ENCODE peak calls at places on chromosome 7, in four cellular contexts. One of them, this sample, is unnamed.

GRCh38 chr7:94284120-94284519 is 110.6 kb upstream of the COL1A2 start:
- DNase-seq in HepG2: no peak
- DNase-seq in SK-N-SH: no peak
- DNase-seq in GM12878: no peak
- DNase-seq in this sample: no peak

GRCh38 chr7:25830228-25830627 is 321.8 kb upstream of the NFE2L3 start:
- DNase-seq in HepG2: no peak
- DNase-seq in SK-N-SH: no peak
- DNase-seq in GM12878: no peak
- DNase-seq in this sample: no peak

GRCh38 chr7:28808786-28809533 is 149.2 kb downstream of the TRIL start:
- DNase-seq in HepG2: no peak
- DNase-seq in SK-N-SH: peak; percentile 31
- DNase-seq in GM12878: no peak
- DNase-seq in this sample: peak; percentile 9

GRCh38 chr7:78345293-78345692 is 546.7 kb downstream of the PHTF2 start:
- DNase-seq in HepG2: no peak
- DNase-seq in SK-N-SH: peak; percentile 33
- DNase-seq in GM12878: no peak
- DNase-seq in this sample: no peak

GRCh38 chr7:99554929-99555328 is 3.0 kb upstream of the FAM200A start:
- DNase-seq in HepG2: no peak
- DNase-seq in SK-N-SH: no peak
- DNase-seq in GM12878: no peak
- DNase-seq in this sample: no peak

GRCh38 chr7:405489-406211 is 114.0 kb downstream of the PDGFA start:
- DNase-seq in HepG2: no peak
- DNase-seq in SK-N-SH: peak; percentile 43
- DNase-seq in GM12878: no peak
- DNase-seq in this sample: no peak

GRCh38 chr7:6553460-6554044 is 2.3 kb upstream of the GRID2IP start:
- DNase-seq in HepG2: no peak
- DNase-seq in SK-N-SH: peak; percentile 52
- DNase-seq in GM12878: no peak
- DNase-seq in this sample: peak; percentile 39

GRCh38 chr7:12963435-12963834 is 276.0 kb downstream of the ARL4A start:
- DNase-seq in HepG2: no peak
- DNase-seq in SK-N-SH: no peak
- DNase-seq in GM12878: no peak
- DNase-seq in this sample: peak; percentile 41

GRCh38 chr7:158975526-158976467 is 119.4 kb downstream of the DYNC2I1 start:
- DNase-seq in HepG2: peak; percentile 56
- DNase-seq in SK-N-SH: no peak
- DNase-seq in GM12878: no peak
- DNase-seq in this sample: peak; percentile 86

GRCh38 chr7:94395141-94396041 is 696 bp downstream of the COL1A2 start:
- DNase-seq in HepG2: peak; percentile 63
- DNase-seq in SK-N-SH: peak; percentile 76
- DNase-seq in GM12878: peak; percentile 12
- DNase-seq in this sample: peak; percentile 83

GRCh38 chr7:27165089-27165654 is at the start of gene HOXA9:
- DNase-seq in HepG2: no peak
- DNase-seq in SK-N-SH: no peak
- DNase-seq in GM12878: no peak
- DNase-seq in this sample: no peak

GRCh38 chr7:30115709-30116297 is 19.0 kb upstream of the MTURN start:
- DNase-seq in HepG2: no peak
- DNase-seq in SK-N-SH: no peak
- DNase-seq in GM12878: no peak
- DNase-seq in this sample: no peak

GRCh38 chr7:30114536-30115258 is 20.1 kb upstream of the MTURN start:
- DNase-seq in HepG2: no peak
- DNase-seq in SK-N-SH: no peak
- DNase-seq in GM12878: no peak
- DNase-seq in this sample: no peak

GRCh38 chr7:30117886-30118285 is 16.9 kb upstream of the MTURN start:
- DNase-seq in HepG2: no peak
- DNase-seq in SK-N-SH: no peak
- DNase-seq in GM12878: no peak
- DNase-seq in this sample: no peak

GRCh38 chr7:30119890-30120577 is 14.8 kb upstream of the MTURN start:
- DNase-seq in HepG2: no peak
- DNase-seq in SK-N-SH: no peak
- DNase-seq in GM12878: no peak
- DNase-seq in this sample: no peak

DNA sequence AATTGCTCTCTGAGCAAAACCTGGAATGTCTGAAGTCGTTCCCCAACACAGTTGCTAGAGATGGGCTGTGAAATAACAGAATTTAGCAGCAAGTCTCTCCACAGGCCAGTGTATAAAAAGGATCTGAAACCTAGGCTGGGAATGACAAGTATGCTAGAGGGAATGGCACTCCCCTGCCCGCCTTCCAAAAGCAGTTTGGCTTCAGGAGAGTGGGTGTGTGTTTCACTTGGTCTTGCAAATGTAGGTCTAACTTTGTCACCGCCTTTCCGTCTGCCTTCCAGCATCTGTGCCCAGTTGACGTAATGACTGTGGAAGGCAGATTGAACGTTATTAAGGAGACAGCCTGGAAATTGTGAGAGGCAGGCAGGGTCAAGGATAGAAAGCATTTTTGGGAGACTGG is 18.0 kb upstream of the MTURN start:
- DNase-seq in HepG2: no peak
- DNase-seq in SK-N-SH: no peak
- DNase-seq in GM12878: no peak
- DNase-seq in this sample: no peak
- TF ChIP-seq NFIC in HepG2: no peak
- TF ChIP-seq NFIC in SK-N-SH: no peak
- TF ChIP-seq NFIC in GM12878: no peak
- TF ChIP-seq NFIC in this sample: no peak

GRCh38 chr7:82980130-82980529 is 182.6 kb downstream of the PCLO start:
- DNase-seq in HepG2: no peak
- DNase-seq in SK-N-SH: no peak
- DNase-seq in GM12878: no peak
- DNase-seq in this sample: no peak
- TF ChIP-seq NFIC in HepG2: no peak
- TF ChIP-seq NFIC in SK-N-SH: no peak
- TF ChIP-seq NFIC in GM12878: no peak
- TF ChIP-seq NFIC in this sample: no peak

GRCh38 chr7:11551470-11551869 is 280.5 kb downstream of the THSD7A start:
- DNase-seq in HepG2: no peak
- DNase-seq in SK-N-SH: no peak
- DNase-seq in GM12878: no peak
- DNase-seq in this sample: no peak

GRCh38 chr7:11552676-11553075 is 279.3 kb downstream of the THSD7A start:
- DNase-seq in HepG2: no peak
- DNase-seq in SK-N-SH: no peak
- DNase-seq in GM12878: no peak
- DNase-seq in this sample: no peak

DNA sequence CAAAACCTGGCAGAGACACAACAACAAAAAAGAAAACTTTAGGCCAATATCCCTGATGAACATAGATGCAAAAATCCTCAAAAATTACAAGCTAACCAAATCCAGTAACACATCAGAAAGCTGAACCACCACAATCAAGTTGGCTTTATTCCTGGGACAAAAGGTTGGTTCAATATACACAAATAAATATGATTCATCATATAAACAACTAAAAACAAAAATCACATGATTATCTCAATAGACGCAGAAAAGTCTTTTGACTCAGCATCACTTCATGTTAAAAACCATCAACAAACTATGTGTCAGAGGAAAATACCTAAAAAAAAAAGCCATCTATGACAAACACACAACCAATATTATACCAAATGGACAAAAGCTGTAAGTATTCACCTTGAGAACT is 283.5 kb downstream of the THSD7A start:
- DNase-seq in HepG2: no peak
- DNase-seq in SK-N-SH: no peak
- DNase-seq in GM12878: no peak
- DNase-seq in this sample: no peak
- TF ChIP-seq NFIC in HepG2: no peak
- TF ChIP-seq NFIC in SK-N-SH: no peak
- TF ChIP-seq NFIC in GM12878: no peak
- TF ChIP-seq NFIC in this sample: no peak

DNA sequence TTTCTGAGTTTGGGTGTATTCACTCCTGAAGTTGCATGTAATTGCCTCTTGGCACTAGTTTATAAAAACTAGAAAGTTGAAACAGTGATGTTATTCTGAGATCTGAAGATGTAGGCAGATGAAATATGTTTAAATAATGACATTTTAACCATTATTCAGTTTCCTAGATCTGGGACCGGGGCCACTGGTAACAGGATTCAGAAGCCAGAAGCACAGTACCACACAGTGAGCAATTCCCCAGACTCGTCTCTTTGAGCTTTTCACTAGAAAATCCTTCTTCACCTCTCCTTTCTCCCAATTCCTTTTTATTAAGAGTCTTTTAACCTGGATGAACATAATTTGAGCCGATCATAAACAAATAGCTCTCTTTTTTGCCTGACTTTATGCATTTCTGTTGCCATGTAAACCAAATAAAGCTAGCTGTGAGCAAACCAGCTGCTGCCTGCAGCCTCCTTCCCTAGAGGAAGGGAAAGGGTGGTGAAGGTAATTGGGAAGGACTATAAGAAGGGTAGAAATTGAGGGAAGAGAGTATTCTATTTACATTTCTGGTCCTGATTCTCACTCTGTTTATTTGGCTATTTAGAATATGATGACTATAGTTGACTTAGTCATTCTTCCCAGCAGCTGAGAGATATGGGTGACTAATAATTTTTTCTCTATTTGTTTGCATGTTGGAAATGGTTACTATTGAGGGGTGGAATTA is 101.7 kb upstream of the STRIP2 start:
- DNase-seq in HepG2: no peak
- DNase-seq in SK-N-SH: no peak
- DNase-seq in GM12878: no peak
- DNase-seq in this sample: no peak
- TF ChIP-seq NFIC in HepG2: no peak
- TF ChIP-seq NFIC in SK-N-SH: no peak
- TF ChIP-seq NFIC in GM12878: no peak
- TF ChIP-seq NFIC in this sample: no peak

GRCh38 chr7:142813699-142814098 is 41.2 kb upstream of the EPHB6 start:
- DNase-seq in HepG2: no peak
- DNase-seq in SK-N-SH: peak; percentile 46
- DNase-seq in GM12878: no peak
- DNase-seq in this sample: no peak

GRCh38 chr7:142813262-142813661 is 41.6 kb upstream of the EPHB6 start:
- DNase-seq in HepG2: peak; percentile 44
- DNase-seq in SK-N-SH: no peak
- DNase-seq in GM12878: no peak
- DNase-seq in this sample: no peak

GRCh38 chr7:142815099-142815498 is 39.8 kb upstream of the EPHB6 start:
- DNase-seq in HepG2: no peak
- DNase-seq in SK-N-SH: no peak
- DNase-seq in GM12878: no peak
- DNase-seq in this sample: no peak

GRCh38 chr7:142811154-142811737 is 40.5 kb downstream of the PRSS2 start:
- DNase-seq in HepG2: peak; percentile 28
- DNase-seq in SK-N-SH: peak; percentile 59
- DNase-seq in GM12878: no peak
- DNase-seq in this sample: peak; percentile 77

DNA sequence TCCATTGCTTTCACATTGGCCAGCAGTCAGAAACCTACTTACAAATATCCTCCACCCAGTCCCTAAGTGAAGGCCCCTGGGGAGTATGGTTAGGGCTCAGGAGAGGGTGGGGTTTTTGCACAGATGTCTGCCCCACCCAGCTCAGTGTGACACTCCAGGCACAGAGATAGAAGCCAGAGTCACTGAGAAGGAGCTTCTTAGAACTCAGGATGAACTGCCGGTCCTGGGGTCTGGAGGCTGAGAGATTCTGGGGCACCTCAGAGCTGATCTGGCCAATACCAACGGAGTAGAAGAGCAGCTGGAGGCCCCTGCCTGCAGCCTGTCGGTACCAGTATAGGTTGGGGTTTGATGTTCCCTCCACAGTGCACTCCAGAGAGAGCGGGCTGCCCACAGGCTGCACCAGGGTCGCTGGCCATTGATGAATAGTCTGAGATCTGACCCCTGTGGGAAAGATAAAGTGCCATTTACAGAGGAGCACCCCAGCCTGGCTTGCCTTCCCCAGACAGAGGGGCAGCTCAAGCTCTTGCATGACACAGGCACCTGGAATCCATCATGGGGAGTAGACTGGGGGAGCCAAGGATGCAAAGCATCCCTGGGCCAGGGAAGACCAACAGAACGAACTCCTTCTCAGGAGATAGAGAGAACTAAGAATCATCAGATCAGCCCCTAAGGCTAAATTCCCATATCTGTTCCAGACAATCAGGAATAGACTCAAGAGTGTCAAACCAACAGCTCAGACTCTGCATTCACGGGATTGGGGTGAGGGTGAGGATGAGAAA is 41.9 kb downstream of the PRSS2 start:
- DNase-seq in HepG2: no peak
- DNase-seq in SK-N-SH: no peak
- DNase-seq in GM12878: no peak
- DNase-seq in this sample: peak; percentile 51
- TF ChIP-seq NFIC in HepG2: no peak
- TF ChIP-seq NFIC in SK-N-SH: no peak
- TF ChIP-seq NFIC in GM12878: no peak
- TF ChIP-seq NFIC in this sample: no peak

DNA sequence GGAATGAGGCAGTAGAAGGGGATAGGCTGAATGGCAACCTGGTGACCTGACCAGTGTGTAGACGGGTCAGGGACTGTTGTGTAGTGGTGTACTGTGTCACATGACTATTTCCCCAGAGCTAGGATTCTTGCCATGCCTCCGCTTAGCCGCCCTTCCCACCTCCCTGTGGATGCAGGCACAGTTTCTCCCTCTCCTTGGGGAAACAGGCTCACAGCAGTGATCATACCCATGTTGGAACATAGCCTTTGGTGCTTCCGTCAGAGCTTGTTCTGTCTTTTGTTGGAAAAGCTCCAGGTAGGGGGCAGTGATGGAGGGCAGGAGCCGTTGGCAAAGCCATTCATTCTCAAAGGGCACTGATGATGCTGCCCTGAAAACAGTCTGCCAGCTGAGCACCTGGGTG is 44.3 kb downstream of the OGDH start:
- DNase-seq in HepG2: no peak
- DNase-seq in SK-N-SH: no peak
- DNase-seq in GM12878: no peak
- DNase-seq in this sample: no peak
- TF ChIP-seq NFIC in HepG2: no peak
- TF ChIP-seq NFIC in SK-N-SH: no peak
- TF ChIP-seq NFIC in GM12878: no peak
- TF ChIP-seq NFIC in this sample: no peak